ENCODE peak calls at places on chromosomes 1 and 21, in eight cellular contexts. One of them, this sample, is unnamed.

GRCh38 chr1:203126866-203127671 is 457 bp upstream of the ADORA1 start:
- DNase-seq in GM12891: no peak
- DNase-seq in H54: no peak
- DNase-seq in HCT116: no peak
- DNase-seq in thyroid gland: no peak
- DNase-seq in testis: peak; percentile 32
- DNase-seq in H1: peak; percentile 49
- DNase-seq in right lobe of liver: no peak
- DNase-seq in this sample: no peak

GRCh38 chr1:220776725-220777326 is 9.9 kb upstream of the MTARC1 start:
- DNase-seq in GM12891: peak; percentile 41
- DNase-seq in H54: peak; percentile 78
- DNase-seq in HCT116: peak; percentile 35
- DNase-seq in thyroid gland: peak; percentile 83
- DNase-seq in testis: peak; percentile 92
- DNase-seq in H1: peak; percentile 85
- DNase-seq in right lobe of liver: peak; percentile 87
- DNase-seq in this sample: peak; percentile 61

GRCh38 chr1:111015222-111015621 is 51.5 kb upstream of the LRIF1 start:
- DNase-seq in GM12891: no peak
- DNase-seq in H54: no peak
- DNase-seq in HCT116: no peak
- DNase-seq in thyroid gland: no peak
- DNase-seq in testis: no peak
- DNase-seq in H1: no peak
- DNase-seq in right lobe of liver: no peak
- DNase-seq in this sample: no peak

GRCh38 chr1:36807262-36807661 is 227.1 kb downstream of the GRIK3 start:
- DNase-seq in GM12891: no peak
- DNase-seq in H54: no peak
- DNase-seq in HCT116: no peak
- DNase-seq in thyroid gland: peak; percentile 24
- DNase-seq in testis: peak; percentile 33
- DNase-seq in H1: no peak
- DNase-seq in right lobe of liver: no peak
- DNase-seq in this sample: no peak

GRCh38 chr21:36164427-36164784 is 7.8 kb downstream of the DOP1B start:
- DNase-seq in GM12891: no peak
- DNase-seq in H54: no peak
- DNase-seq in HCT116: no peak
- DNase-seq in thyroid gland: no peak
- DNase-seq in testis: no peak
- DNase-seq in H1: no peak
- DNase-seq in right lobe of liver: peak; percentile 78
- DNase-seq in this sample: no peak

GRCh38 chr1:87521446-87521845 is 192.8 kb downstream of the LMO4 start:
- DNase-seq in GM12891: no peak
- DNase-seq in H54: no peak
- DNase-seq in HCT116: no peak
- DNase-seq in thyroid gland: no peak
- DNase-seq in testis: no peak
- DNase-seq in H1: no peak
- DNase-seq in right lobe of liver: no peak
- DNase-seq in this sample: no peak

GRCh38 chr1:211635602-211636205 is 39.7 kb downstream of the NEK2 start:
- DNase-seq in GM12891: no peak
- DNase-seq in H54: no peak
- DNase-seq in HCT116: no peak
- DNase-seq in thyroid gland: no peak
- DNase-seq in testis: no peak
- DNase-seq in H1: no peak
- DNase-seq in right lobe of liver: no peak
- DNase-seq in this sample: no peak

GRCh38 chr1:24551910-24552571 is 3.8 kb upstream of the NCMAP start:
- DNase-seq in GM12891: no peak
- DNase-seq in H54: no peak
- DNase-seq in HCT116: no peak
- DNase-seq in thyroid gland: no peak
- DNase-seq in testis: no peak
- DNase-seq in H1: no peak
- DNase-seq in right lobe of liver: peak; percentile 64
- DNase-seq in this sample: no peak

GRCh38 chr21:38388684-38389676 is 109.3 kb downstream of the ERG start:
- DNase-seq in GM12891: no peak
- DNase-seq in H54: no peak
- DNase-seq in HCT116: no peak
- DNase-seq in thyroid gland: no peak
- DNase-seq in testis: no peak
- DNase-seq in H1: no peak
- DNase-seq in right lobe of liver: no peak
- DNase-seq in this sample: no peak

GRCh38 chr1:52927219-52928082 is at the start of gene SCP2:
- DNase-seq in GM12891: peak; percentile 85
- DNase-seq in H54: peak; percentile 86
- DNase-seq in HCT116: peak; percentile 8
- DNase-seq in thyroid gland: peak; percentile 82
- DNase-seq in testis: peak; percentile 88
- DNase-seq in H1: peak; percentile 85
- DNase-seq in right lobe of liver: peak; percentile 94
- DNase-seq in this sample: peak; percentile 78
- TF ChIP-seq POLR2A in GM12891: no peak
- TF ChIP-seq POLR2A in H54: peak; percentile 86
- TF ChIP-seq POLR2A in HCT116: no peak
- TF ChIP-seq POLR2A in thyroid gland: peak; percentile 74
- TF ChIP-seq POLR2A in testis: no peak
- TF ChIP-seq POLR2A in H1: no peak
- TF ChIP-seq POLR2A in right lobe of liver: peak; percentile 92
- TF ChIP-seq POLR2A in this sample: no peak

DNA sequence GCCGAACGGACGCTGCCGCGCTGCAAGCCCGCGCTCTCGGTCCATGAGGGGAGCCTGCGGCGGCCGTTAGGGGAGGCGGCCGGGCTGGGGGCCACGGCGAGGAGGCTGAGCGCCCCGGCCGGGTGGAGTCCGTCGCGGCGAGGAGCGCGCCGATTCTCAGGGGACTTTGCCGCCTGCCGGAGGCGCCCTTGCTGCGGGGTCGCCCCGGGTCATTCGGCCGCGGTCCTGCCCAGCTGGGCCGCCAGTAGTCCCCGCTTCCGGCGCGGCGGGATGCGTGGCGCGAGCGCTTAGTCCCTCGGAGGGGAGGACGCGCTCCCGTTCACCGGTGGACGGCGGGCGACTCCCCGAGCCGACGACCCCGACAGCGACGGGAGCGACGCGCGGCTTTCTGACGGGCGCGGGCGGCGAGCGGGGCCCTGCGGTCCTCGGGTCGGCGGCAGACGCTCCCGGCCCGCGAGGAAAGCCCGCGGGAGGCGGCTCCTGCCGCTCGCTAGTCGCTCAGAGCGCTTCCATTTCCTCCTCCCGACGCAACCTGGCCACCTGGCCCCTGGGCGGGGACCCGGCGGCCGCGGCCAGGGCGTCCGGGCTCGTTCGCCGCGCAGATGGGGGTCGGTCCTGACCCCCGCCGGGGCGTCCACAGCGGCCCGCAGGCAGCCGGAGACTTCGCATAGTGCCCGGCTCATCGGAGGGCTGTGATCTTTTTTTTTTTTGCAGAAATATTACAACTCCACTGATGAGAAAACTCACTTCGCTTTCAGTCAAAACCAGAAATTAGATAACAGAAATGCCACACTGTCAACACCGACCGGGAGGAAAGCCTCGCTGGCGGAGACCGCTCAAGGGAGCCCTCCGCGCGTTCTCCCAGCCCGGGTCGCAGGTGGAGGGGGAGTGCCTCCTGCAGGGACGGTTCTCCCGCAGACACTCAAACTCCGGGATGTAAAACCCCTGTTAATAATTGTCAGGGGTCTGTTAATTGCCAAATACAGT is 640 bp upstream of the ZBTB21 start:
- DNase-seq in GM12891: no peak
- DNase-seq in H54: peak; percentile 56
- DNase-seq in HCT116: no peak
- DNase-seq in thyroid gland: peak; percentile 56
- DNase-seq in testis: peak; percentile 34
- DNase-seq in H1: no peak
- DNase-seq in right lobe of liver: peak; percentile 78
- DNase-seq in this sample: peak; percentile 39
- TF ChIP-seq POLR2A in GM12891: no peak
- TF ChIP-seq POLR2A in H54: peak; percentile 73
- TF ChIP-seq POLR2A in HCT116: peak; percentile 66
- TF ChIP-seq POLR2A in thyroid gland: peak; percentile 62
- TF ChIP-seq POLR2A in testis: peak; percentile 10
- TF ChIP-seq POLR2A in H1: no peak
- TF ChIP-seq POLR2A in right lobe of liver: peak; percentile 62
- TF ChIP-seq POLR2A in this sample: no peak

DNA sequence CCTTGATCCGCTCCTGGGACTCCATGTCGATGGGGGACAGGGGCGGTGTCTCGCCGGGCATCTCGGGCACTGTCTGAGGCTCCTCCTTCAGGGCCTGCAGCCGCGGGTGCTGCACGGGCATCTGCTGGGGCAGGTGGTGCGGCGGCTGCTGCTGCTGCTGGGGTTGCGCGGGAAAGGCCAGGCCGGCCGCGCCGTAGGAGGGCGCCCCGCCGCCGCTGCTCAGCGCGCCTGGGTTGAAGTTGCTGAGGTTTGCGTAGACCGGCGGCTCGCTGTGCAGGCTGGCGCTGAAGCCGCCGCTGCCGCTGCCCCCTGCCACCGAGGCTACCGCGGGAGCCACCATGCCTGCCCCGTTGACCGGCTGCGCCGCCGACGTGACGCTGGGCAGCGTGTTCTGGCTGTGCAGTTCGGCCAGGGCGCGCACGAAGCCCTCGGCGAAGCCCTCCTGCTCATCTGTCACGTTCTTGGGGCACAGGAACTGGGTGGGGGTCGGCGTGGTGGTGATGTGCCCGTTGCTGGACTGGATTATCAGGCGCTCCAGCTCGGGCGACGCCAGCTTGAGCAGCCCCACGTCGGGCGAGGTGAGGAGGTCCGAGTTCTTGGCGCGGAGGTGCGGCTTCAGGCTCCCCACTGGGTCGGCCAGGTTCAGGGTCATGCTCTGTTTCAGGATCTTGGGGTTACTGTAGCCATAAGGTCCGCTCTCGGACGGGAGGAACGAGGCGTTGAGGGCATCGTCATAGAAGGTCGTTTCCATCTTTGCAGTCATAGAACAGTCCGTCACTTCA is 1.3 kb downstream of the JUN start:
- DNase-seq in GM12891: peak; percentile 56
- DNase-seq in H54: no peak
- DNase-seq in HCT116: no peak
- DNase-seq in thyroid gland: peak; percentile 57
- DNase-seq in testis: peak; percentile 41
- DNase-seq in H1: peak; percentile 78
- DNase-seq in right lobe of liver: peak; percentile 77
- DNase-seq in this sample: peak; percentile 78
- TF ChIP-seq POLR2A in GM12891: no peak
- TF ChIP-seq POLR2A in H54: peak; percentile 3
- TF ChIP-seq POLR2A in HCT116: no peak
- TF ChIP-seq POLR2A in thyroid gland: no peak
- TF ChIP-seq POLR2A in testis: no peak
- TF ChIP-seq POLR2A in H1: no peak
- TF ChIP-seq POLR2A in right lobe of liver: peak; percentile 64
- TF ChIP-seq POLR2A in this sample: no peak

GRCh38 chr1:31577515-31578191 is 1.3 kb downstream of the TINAGL1 start:
- DNase-seq in GM12891: no peak
- DNase-seq in H54: no peak
- DNase-seq in HCT116: no peak
- DNase-seq in thyroid gland: no peak
- DNase-seq in testis: peak; percentile 11
- DNase-seq in H1: peak; percentile 42
- DNase-seq in right lobe of liver: no peak
- DNase-seq in this sample: no peak

GRCh38 chr1:31576201-31576669 is at the start of gene TINAGL1:
- DNase-seq in GM12891: no peak
- DNase-seq in H54: no peak
- DNase-seq in HCT116: peak; percentile 77
- DNase-seq in thyroid gland: peak; percentile 90
- DNase-seq in testis: peak; percentile 16
- DNase-seq in H1: peak; percentile 83
- DNase-seq in right lobe of liver: no peak
- DNase-seq in this sample: no peak

GRCh38 chr1:31574749-31575372 is 1.5 kb upstream of the TINAGL1 start:
- DNase-seq in GM12891: no peak
- DNase-seq in H54: no peak
- DNase-seq in HCT116: no peak
- DNase-seq in thyroid gland: no peak
- DNase-seq in testis: peak; percentile 8
- DNase-seq in H1: peak; percentile 19
- DNase-seq in right lobe of liver: no peak
- DNase-seq in this sample: peak; percentile 67

GRCh38 chr1:31575373-31576140 is 758 bp upstream of the TINAGL1 start:
- DNase-seq in GM12891: no peak
- DNase-seq in H54: no peak
- DNase-seq in HCT116: peak; percentile 86
- DNase-seq in thyroid gland: peak; percentile 91
- DNase-seq in testis: peak; percentile 12
- DNase-seq in H1: peak; percentile 57
- DNase-seq in right lobe of liver: peak; percentile 81
- DNase-seq in this sample: no peak

GRCh38 chr1:31576743-31577455 is 584 bp downstream of the TINAGL1 start:
- DNase-seq in GM12891: no peak
- DNase-seq in H54: no peak
- DNase-seq in HCT116: no peak
- DNase-seq in thyroid gland: no peak
- DNase-seq in testis: peak; percentile 11
- DNase-seq in H1: peak; percentile 54
- DNase-seq in right lobe of liver: no peak
- DNase-seq in this sample: no peak
- TF ChIP-seq POLR2A in GM12891: no peak
- TF ChIP-seq POLR2A in H54: no peak
- TF ChIP-seq POLR2A in HCT116: no peak
- TF ChIP-seq POLR2A in thyroid gland: no peak
- TF ChIP-seq POLR2A in testis: no peak
- TF ChIP-seq POLR2A in H1: no peak
- TF ChIP-seq POLR2A in right lobe of liver: no peak
- TF ChIP-seq POLR2A in this sample: no peak

GRCh38 chr1:114716304-114717158 is at the start of gene NRAS:
- DNase-seq in GM12891: peak; percentile 72
- DNase-seq in H54: peak; percentile 68
- DNase-seq in HCT116: peak; percentile 79
- DNase-seq in thyroid gland: peak; percentile 94
- DNase-seq in testis: peak; percentile 97
- DNase-seq in H1: peak; percentile 98
- DNase-seq in right lobe of liver: peak; percentile 95
- DNase-seq in this sample: peak; percentile 95
- TF ChIP-seq POLR2A in GM12891: peak; percentile 79
- TF ChIP-seq POLR2A in H54: peak; percentile 31
- TF ChIP-seq POLR2A in HCT116: no peak
- TF ChIP-seq POLR2A in thyroid gland: peak; percentile 55
- TF ChIP-seq POLR2A in testis: no peak
- TF ChIP-seq POLR2A in H1: peak; percentile 91
- TF ChIP-seq POLR2A in right lobe of liver: peak; percentile 63
- TF ChIP-seq POLR2A in this sample: peak; percentile 83

DNA sequence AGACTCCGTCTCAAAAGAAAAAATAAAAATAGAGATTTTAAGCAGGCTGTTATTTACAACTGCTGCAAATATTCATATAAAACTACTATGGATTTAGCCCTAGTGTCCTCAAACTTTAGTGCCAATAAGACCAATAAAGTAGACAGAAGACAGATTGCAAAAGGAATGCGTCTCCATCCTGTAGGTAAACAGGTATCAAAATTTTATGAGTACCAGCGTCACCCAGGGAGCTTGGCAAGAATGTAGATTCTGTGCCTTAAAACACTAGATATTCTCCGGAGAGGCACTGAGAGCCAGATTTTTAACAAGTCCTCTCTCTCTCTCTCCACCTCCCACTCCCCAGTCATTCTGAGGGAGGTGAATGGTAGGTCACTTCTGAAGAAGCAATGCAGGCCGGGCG is 18.4 kb downstream of the SMYD3 start:
- DNase-seq in GM12891: no peak
- DNase-seq in H54: no peak
- DNase-seq in HCT116: no peak
- DNase-seq in thyroid gland: no peak
- DNase-seq in testis: no peak
- DNase-seq in H1: no peak
- DNase-seq in right lobe of liver: no peak
- DNase-seq in this sample: no peak
- TF ChIP-seq POLR2A in GM12891: no peak
- TF ChIP-seq POLR2A in H54: no peak
- TF ChIP-seq POLR2A in HCT116: no peak
- TF ChIP-seq POLR2A in thyroid gland: no peak
- TF ChIP-seq POLR2A in testis: no peak
- TF ChIP-seq POLR2A in H1: no peak
- TF ChIP-seq POLR2A in right lobe of liver: no peak
- TF ChIP-seq POLR2A in this sample: no peak

This sample was measured in erythroblast.